ENCODE peak calls at places on chromosomes 5 and 9, in eight cellular contexts. J is GM23338; C is effector memory CD4-positive, alpha-beta T cell; W is WTC11; Z is activated gamma-delta T cell treated with anti-CD3 and anti-CD28 coated beads, Interleukin-2, amount 50 U/mL, for 16 hours; Q is cardiac fibroblast; A is AG20443; R is lung. P is an unnamed sample.

GRCh38 chr9:133590231-133590855 is 18.8 kb downstream of the FAM163B start:
- DNase-seq in J (no peak), C (no peak), W (no peak), Z (no peak), Q (no peak), A (no peak), R (no peak), P (no peak)

GRCh38 chr9:124045076-124045829 is 33.7 kb downstream of the LHX2 start:
- DNase-seq in J (peak), C (no peak), W (peak), Z (no peak), Q (peak), A (peak), R (no peak), P (peak)

GRCh38 chr5:154198611-154199230 is 8.2 kb downstream of the GALNT10 start:
- DNase-seq in J (peak), C (no peak), W (no peak), Z (no peak), Q (peak), A (peak), R (no peak), P (no peak)

GRCh38 chr9:34124923-34125322 is 1.6 kb downstream of the DCAF12 start:
- DNase-seq in J (peak), C (no peak), W (no peak), Z (no peak), Q (peak), A (no peak), R (peak), P (no peak)

GRCh38 chr5:13580058-13580457 is 364.4 kb downstream of the DNAH5 start:
- DNase-seq in J (no peak), C (no peak), W (no peak), Z (no peak), Q (no peak), A (no peak), R (no peak), P (no peak)

GRCh38 chr5:71972777-71973473 is 134.3 kb upstream of the MAP1B start:
- DNase-seq in J (no peak), C (no peak), W (no peak), Z (no peak), Q (no peak), A (no peak), R (no peak), P (no peak)

GRCh38 chr9:114272739-114273431 is 50.0 kb upstream of the ORM1 start:
- DNase-seq in J (no peak), C (no peak), W (no peak), Z (no peak), Q (no peak), A (no peak), R (no peak), P (no peak)

GRCh38 chr9:35163413-35163812 is 1.6 kb downstream of the UNC13B start:
- DNase-seq in J (no peak), C (no peak), W (no peak), Z (no peak), Q (no peak), A (no peak), R (no peak), P (no peak)

GRCh38 chr5:15366676-15367391 is 133.1 kb upstream of the FBXL7 start:
- DNase-seq in J (no peak), C (no peak), W (no peak), Z (no peak), Q (peak), A (no peak), R (no peak), P (no peak)

GRCh38 chr5:56815657-56816545 is 552 bp downstream of the MAP3K1 start:
- DNase-seq in J (peak), C (peak), W (peak), Z (peak), Q (no peak), A (no peak), R (peak), P (peak)

GRCh38 chr9:118674942-118675341 is 694.3 kb downstream of the BRINP1 start:
- DNase-seq in J (no peak), C (no peak), W (no peak), Z (no peak), Q (no peak), A (no peak), R (no peak), P (no peak)

GRCh38 chr5:173917788-173918786 is 29.9 kb downstream of the CPEB4 start:
- DNase-seq in J (peak), C (peak), W (peak), Z (peak), Q (peak), A (peak), R (no peak), P (peak)

GRCh38 chr5:82802954-82803353 is 274.2 kb downstream of the TMEM167A start:
- DNase-seq in J (no peak), C (no peak), W (no peak), Z (no peak), Q (no peak), A (no peak), R (no peak), P (no peak)

GRCh38 chr9:130220351-130220750 is 45.2 kb upstream of the HMCN2 start:
- DNase-seq in J (peak), C (no peak), W (no peak), Z (no peak), Q (peak), A (peak), R (no peak), P (peak)

GRCh38 chr9:27664136-27664819 is 91.0 kb upstream of the C9orf72 start:
- DNase-seq in J (peak), C (no peak), W (no peak), Z (no peak), Q (no peak), A (no peak), R (no peak), P (peak)

GRCh38 chr5:169772256-169772655 is 135.2 kb downstream of the DOCK2 start:
- DNase-seq in J (no peak), C (no peak), W (no peak), Z (no peak), Q (no peak), A (no peak), R (no peak), P (no peak)

GRCh38 chr5:1781726-1782384 is 17.8 kb downstream of the MRPL36 start:
- DNase-seq in J (no peak), C (no peak), W (no peak), Z (no peak), Q (no peak), A (no peak), R (no peak), P (no peak)

GRCh38 chr5:57764479-57765089 is 282.0 kb upstream of the ACTBL2 start:
- DNase-seq in J (no peak), C (no peak), W (no peak), Z (no peak), Q (no peak), A (no peak), R (no peak), P (no peak)

GRCh38 chr5:126527892-126528291 is 67.1 kb downstream of the ALDH7A1 start:
- DNase-seq in J (no peak), C (no peak), W (no peak), Z (no peak), Q (no peak), A (no peak), R (no peak), P (no peak)

GRCh38 chr5:55918097-55919035 is 67.2 kb downstream of the IL31RA start:
- DNase-seq in J (no peak), C (no peak), W (no peak), Z (no peak), Q (no peak), A (peak), R (peak), P (no peak)

GRCh38 chr5:135375040-135375439 is 24.0 kb downstream of the MACROH2A1 start:
- DNase-seq in J (no peak), C (no peak), W (no peak), Z (no peak), Q (no peak), A (peak), R (no peak), P (no peak)

GRCh38 chr9:131185924-131186323 is 60.5 kb downstream of the NUP214 start:
- DNase-seq in J (no peak), C (no peak), W (no peak), Z (no peak), Q (no peak), A (no peak), R (no peak), P (no peak)

GRCh38 chr9:87447547-87448432 is 49.9 kb upstream of the DAPK1 start:
- DNase-seq in J (no peak), C (no peak), W (no peak), Z (no peak), Q (no peak), A (no peak), R (no peak), P (no peak)

GRCh38 chr5:95075079-95075478 is 209.8 kb downstream of the MCTP1 start:
- DNase-seq in J (no peak), C (no peak), W (no peak), Z (no peak), Q (no peak), A (no peak), R (no peak), P (no peak)

GRCh38 chr9:135148386-135148785 is 60.9 kb downstream of the OLFM1 start:
- DNase-seq in J (no peak), C (no peak), W (no peak), Z (no peak), Q (no peak), A (no peak), R (no peak), P (no peak)

GRCh38 chr5:81268797-81269196 is 32.6 kb upstream of the ZCCHC9 start:
- DNase-seq in J (no peak), C (no peak), W (no peak), Z (no peak), Q (peak), A (peak), R (no peak), P (no peak)

GRCh38 chr5:159975462-159976019 is 33.4 kb upstream of the TTC1 start:
- DNase-seq in J (peak), C (no peak), W (no peak), Z (no peak), Q (peak), A (peak), R (no peak), P (no peak)

GRCh38 chr9:136720887-136721338 is 8.5 kb downstream of the DIPK1B start:
- DNase-seq in J (no peak), C (no peak), W (no peak), Z (no peak), Q (no peak), A (no peak), R (no peak), P (no peak)

GRCh38 chr9:82101475-82101874 is 112.9 kb downstream of the SPATA31D1 start:
- DNase-seq in J (peak), C (no peak), W (no peak), Z (no peak), Q (no peak), A (no peak), R (no peak), P (no peak)

P was measured in testis.